ENCODE peak calls at places on chromosome 19, in six cellular contexts. W is colonic mucosa; I is psoas muscle; B is uterus; V is ascending aorta; M is CD8-positive, alpha-beta T cell. G is an unnamed sample. For H3K4me1 and H3K9me3, the result is how much of the 10 kb centered on the place peaks cover.

GRCh38 chr19:45423033-45423588 is 606 bp downstream of the ERCC1 start:
- DNase-seq in B (peak), W (peak), I (no peak), M (peak), V (no peak), G (no peak)

GRCh38 chr19:46955114-46955812 is 64.4 kb upstream of the NPAS1 start:
- DNase-seq in B (no peak), V (no peak), I (no peak), W (no peak), M (peak), G (no peak)

GRCh38 chr19:4038661-4039096 is 28.0 kb downstream of the ZBTB7A start:
- DNase-seq in V (no peak), M (no peak), W (no peak), B (no peak), I (no peak), G (no peak)

GRCh38 chr19:13152854-13153626 is 2.8 kb downstream of the IER2 start:
- DNase-seq in M (peak), I (peak), B (peak), W (peak), V (peak), G (peak)

GRCh38 chr19:1163283-1163933 is 10.7 kb downstream of the SBNO2 start:
- DNase-seq in B (no peak), V (no peak), W (no peak), I (peak), M (no peak), G (no peak)

GRCh38 chr19:7864719-7865074 is 9.5 kb downstream of the PRR36 start:
- DNase-seq in V (no peak), I (no peak), W (no peak), M (no peak), B (no peak), G (no peak)

GRCh38 chr19:33292595-33293254 is 9.6 kb downstream of the CEBPA start:
- DNase-seq in I (no peak), M (no peak), B (no peak), V (no peak), W (peak), G (no peak)

GRCh38 chr19:39077323-39077722 is 6.8 kb upstream of the ACP7 start:
- DNase-seq in V (no peak), W (no peak), B (no peak), I (no peak), M (no peak), G (no peak)

GRCh38 chr19:49677901-49678674 is 1.0 kb downstream of the PRMT1 start:
- DNase-seq in M (peak), I (peak), V (peak), W (peak), B (peak), G (peak)

GRCh38 chr19:2021453-2022140 is 6.1 kb upstream of the BTBD2 start:
- DNase-seq in I (no peak), B (no peak), V (no peak), W (no peak), M (no peak), G (no peak)

GRCh38 chr19:12838182-12838890 is at the start of gene MAST1:
- DNase-seq in V (no peak), W (peak), M (peak), I (peak), B (no peak), G (no peak)

GRCh38 chr19:54523403-54523802 is 20.8 kb downstream of the LAIR2 start:
- DNase-seq in W (no peak), M (no peak), V (no peak), B (peak), I (no peak), G (no peak)

GRCh38 chr19:29662604-29663404 is 2.5 kb upstream of the PLEKHF1 start:
- DNase-seq in I (peak), B (peak), W (peak), M (no peak), V (peak), G (peak)

GRCh38 chr19:39078436-39079200 is 5.5 kb upstream of the ACP7 start:
- DNase-seq in I (no peak), V (no peak), M (no peak), B (no peak), W (no peak), G (peak)

GRCh38 chr19:15170345-15170744 is 30.4 kb downstream of the NOTCH3 start:
- DNase-seq in B (no peak), M (no peak), V (no peak), I (no peak), W (no peak), G (no peak)

GRCh38 chr19:10818306-10819123 is 17.5 kb downstream of the TMED1 start:
- DNase-seq in M (no peak), B (no peak), I (no peak), W (no peak), V (no peak), G (no peak)

GRCh38 chr19:45913874-45914830 is at the start of gene NANOS2:
- DNase-seq in I (peak), W (no peak), M (no peak), V (no peak), B (no peak), G (no peak)

GRCh38 chr19:15210323-15210774 is 9.6 kb upstream of the NOTCH3 start:
- DNase-seq in B (peak), W (no peak), V (peak), M (no peak), I (peak), G (peak)

GRCh38 chr19:55305491-55305890 is 19.6 kb downstream of the TMEM150B start:
- DNase-seq in V (no peak), B (peak), I (peak), M (peak), W (peak), G (no peak)

GRCh38 chr19:6509118-6509971 is 7.2 kb upstream of the TUBB4A start:
- DNase-seq in M (no peak), V (no peak), I (peak), B (no peak), W (no peak), G (no peak)

GRCh38 chr19:18045307-18046013 is 37.5 kb downstream of the ARRDC2 start:
- DNase-seq in W (no peak), B (no peak), M (peak), V (no peak), I (no peak), G (no peak)

GRCh38 chr19:45763691-45764294 is 5.3 kb downstream of the SIX5 start:
- DNase-seq in M (no peak), I (no peak), W (no peak), V (no peak), B (peak), G (no peak)

GRCh38 chr19:4647676-4648644 is 8.6 kb downstream of the TNFAIP8L1 start:
- DNase-seq in I (peak), M (no peak), W (no peak), B (peak), V (no peak), G (no peak)

GRCh38 chr19:800360-801029 is 3.2 kb downstream of the PTBP1 start:
- DNase-seq in M (no peak), I (peak), B (peak), V (no peak), W (peak), G (peak)

GRCh38 chr19:34309368-34310138 is 55.2 kb downstream of the GARRE1 start:
- DNase-seq in V (no peak), W (no peak), M (no peak), B (no peak), I (no peak), G (no peak)
- H3K27ac ChIP-seq in V (peak), W (peak), M (peak), B (no peak), I (no peak), G (no peak)

DNA sequence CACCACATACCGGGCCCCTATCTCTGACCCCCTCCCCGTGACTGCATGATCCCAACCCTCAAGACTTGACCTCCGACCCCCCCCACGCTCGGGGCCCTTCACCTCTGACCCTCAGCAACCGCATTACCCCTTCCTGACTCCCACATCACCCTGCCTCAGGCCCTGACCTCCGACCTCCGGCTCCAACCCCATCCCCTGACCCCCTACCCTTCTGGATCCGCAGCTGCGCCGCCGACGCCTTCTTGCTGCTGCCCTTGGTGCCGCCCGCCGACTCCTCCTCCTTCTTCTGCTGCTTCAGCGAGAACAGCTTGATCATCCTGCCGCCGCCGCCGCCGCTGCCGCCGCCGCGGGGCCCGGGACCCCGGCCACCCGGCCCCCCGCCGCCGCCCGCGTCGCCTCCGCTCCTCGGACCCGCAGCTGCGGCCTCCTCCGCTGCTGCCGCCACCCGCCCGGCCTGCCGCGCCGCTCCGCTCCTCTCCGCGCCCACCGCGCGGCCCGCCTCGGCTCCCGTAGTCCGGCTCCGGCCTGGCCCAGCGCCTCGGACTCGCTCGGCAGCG is at the start of gene UBE2M:
- DNase-seq in I (peak), V (peak), B (peak), W (peak), M (peak), G (peak)
- H3K4me1 ChIP-seq in I (half or more), V (under half), B (under half), W (under half), M (half or more), G (under half)

GRCh38 chr19:34499155-34499834 is 17.7 kb downstream of the WTIP start:
- DNase-seq in W (no peak), I (no peak), V (peak), M (no peak), B (no peak), G (no peak)
- H3K9me3 ChIP-seq in W (under half), I (under half), V (under half), M (under half), B (under half), G (under half)

GRCh38 chr19:56332695-56333094 is 18.1 kb upstream of the ZSCAN5A start:
- DNase-seq in W (no peak), B (no peak), I (no peak), M (no peak), V (no peak), G (no peak)

GRCh38 chr19:56333506-56333905 is 18.9 kb upstream of the ZSCAN5A start:
- DNase-seq in I (no peak), W (peak), M (peak), B (no peak), V (no peak), G (peak)
- H3K27ac ChIP-seq in I (no peak), W (no peak), M (no peak), B (no peak), V (no peak), G (no peak)

G was measured in SJSA1.